ENCODE peak calls at places on chromosomes 13 and 19, in six cellular contexts. I, B, U, S, X and O are unnamed samples.

GRCh38 chr13:44148159-44148929 is 225.3 kb upstream of the SERP2 start:
- DNase-seq in I (no peak), U (no peak), B (no peak), S (no peak), X (no peak), O (no peak)

GRCh38 chr13:33340631-33341030 is 55.1 kb upstream of the STARD13 start:
- DNase-seq in I (no peak), B (no peak), X (no peak), U (no peak), S (no peak), O (no peak)

GRCh38 chr13:73991384-73991783 is 142.8 kb downstream of the KLF12 start:
- DNase-seq in B (no peak), S (no peak), X (no peak), U (no peak), I (no peak), O (no peak)

GRCh38 chr19:13100031-13100588 is 2.5 kb downstream of the LYL1 start:
- DNase-seq in B (no peak), X (peak; percentile 58), I (no peak), S (no peak), U (no peak), O (peak; percentile 43)

GRCh38 chr19:33724021-33724722 is 72.5 kb upstream of the KCTD15 start:
- DNase-seq in I (no peak), B (no peak), S (no peak), X (no peak), U (no peak), O (no peak)

GRCh38 chr13:97253581-97254293 is 31.6 kb downstream of the MBNL2 start:
- DNase-seq in B (no peak), S (no peak), X (no peak), U (no peak), I (no peak), O (no peak)

GRCh38 chr19:3062165-3063105 is at the start of gene TLE5:
- DNase-seq in I (peak; percentile 33), U (peak; percentile 81), X (peak; percentile 70), B (no peak), S (peak; percentile 31), O (peak; percentile 75)

GRCh38 chr13:23707674-23708073 is 137.5 kb downstream of the TNFRSF19 start:
- DNase-seq in I (no peak), B (no peak), S (no peak), X (no peak), U (no peak), O (no peak)

GRCh38 chr19:16859626-16860025 is 29.2 kb upstream of the F2RL3 start:
- DNase-seq in U (no peak), X (no peak), I (no peak), S (no peak), B (no peak), O (no peak)

GRCh38 chr13:110265341-110265681 is 41.6 kb downstream of the COL4A1 start:
- DNase-seq in I (no peak), U (no peak), B (no peak), X (no peak), S (no peak), O (no peak)

GRCh38 chr13:40974460-40975407 is 44.4 kb downstream of the ELF1 start:
- DNase-seq in U (no peak), I (no peak), S (peak; percentile 8), X (no peak), B (no peak), O (no peak)

GRCh38 chr19:11125994-11126685 is 29.4 kb downstream of the SPC24 start:
- DNase-seq in B (peak; percentile 80), I (peak; percentile 68), X (peak; percentile 80), U (peak; percentile 83), S (peak; percentile 78), O (peak; percentile 64)

GRCh38 chr19:21915411-21915810 is 79.4 kb upstream of the ZNF43 start:
- DNase-seq in I (no peak), S (no peak), B (no peak), U (no peak), X (no peak), O (no peak)

GRCh38 chr13:66427330-66427990 is 802.7 kb downstream of the PCDH9 start:
- DNase-seq in I (no peak), B (no peak), S (no peak), U (no peak), X (no peak), O (no peak)